ENCODE peak calls at places on chromosomes 7 and 10, in seven cellular contexts. D is neural progenitor cell, V is thoracic aorta, O is GM23338, E is esophagus squamous epithelium, P is colonic mucosa, N is tibial artery. T is an unnamed sample. For H3K4me1, the result is how much of the 10 kb centered on the place peaks cover.

GRCh38 chr10:30534465-30535144 is 94.9 kb downstream of the LYZL2 start:
- DNase-seq in D (peak), V (peak), O (peak), E (no peak), P (peak), N (peak), T (no peak)

GRCh38 chr7:99128076-99128950 is 15.6 kb downstream of the SMURF1 start:
- DNase-seq in D (no peak), V (no peak), O (no peak), E (no peak), P (no peak), N (no peak), T (no peak)

GRCh38 chr7:33809218-33809617 is 96.1 kb upstream of the BMPER start:
- DNase-seq in D (no peak), V (no peak), O (no peak), E (no peak), P (no peak), N (no peak), T (no peak)

GRCh38 chr10:132987671-132988571 is 45.6 kb upstream of the CFAP46 start:
- DNase-seq in D (no peak), V (peak), O (no peak), E (no peak), P (no peak), N (no peak), T (no peak)

GRCh38 chr7:20607216-20607615 is 8.3 kb upstream of the ABCB5 start:
- DNase-seq in D (no peak), V (no peak), O (no peak), E (no peak), P (no peak), N (no peak), T (no peak)

GRCh38 chr7:21064698-21065648 is 278.3 kb upstream of the SP8 start:
- DNase-seq in D (no peak), V (no peak), O (no peak), E (no peak), P (no peak), N (no peak), T (no peak)

GRCh38 chr10:5835446-5836095 is 22.3 kb upstream of the GDI2 start:
- DNase-seq in D (no peak), V (no peak), O (no peak), E (no peak), P (no peak), N (no peak), T (no peak)

GRCh38 chr10:71873582-71874182 is 22.6 kb upstream of the PSAP start:
- DNase-seq in D (no peak), V (no peak), O (no peak), E (no peak), P (no peak), N (no peak), T (no peak)

GRCh38 chr7:9945882-9946281 is 1027.8 kb upstream of the PHF14 start:
- DNase-seq in D (no peak), V (no peak), O (no peak), E (no peak), P (no peak), N (no peak), T (no peak)

GRCh38 chr7:127486654-127487053 is 94.1 kb upstream of the ZNF800 start:
- DNase-seq in D (peak), V (no peak), O (peak), E (no peak), P (no peak), N (no peak), T (no peak)

GRCh38 chr10:100736809-100737358 is 8.5 kb upstream of the PAX2 start:
- DNase-seq in D (no peak), V (no peak), O (peak), E (no peak), P (no peak), N (no peak), T (no peak)

GRCh38 chr7:45704683-45705016 is 130.5 kb downstream of the ADCY1 start:
- DNase-seq in D (no peak), V (no peak), O (no peak), E (no peak), P (peak), N (peak), T (no peak)

GRCh38 chr10:5544216-5544805 is 19.6 kb downstream of the CALML3 start:
- DNase-seq in D (no peak), V (no peak), O (no peak), E (no peak), P (no peak), N (no peak), T (no peak)

GRCh38 chr10:21929070-21929469 is 74.5 kb downstream of the DNAJC1 start:
- DNase-seq in D (peak), V (no peak), O (no peak), E (no peak), P (no peak), N (no peak), T (no peak)

GRCh38 chr10:13099666-13100348 is at the start of gene OPTN:
- DNase-seq in D (peak), V (peak), O (peak), E (no peak), P (peak), N (peak), T (no peak)

GRCh38 chr10:4127518-4128315 is 342.7 kb upstream of the KLF6 start:
- DNase-seq in D (no peak), V (no peak), O (peak), E (no peak), P (peak), N (no peak), T (no peak)

GRCh38 chr7:105839271-105839670 is 37.1 kb downstream of the ATXN7L1 start:
- DNase-seq in D (no peak), V (no peak), O (no peak), E (no peak), P (no peak), N (no peak), T (no peak)

GRCh38 chr7:94632338-94633024 is 23.5 kb downstream of the SGCE start:
- DNase-seq in D (no peak), V (no peak), O (peak), E (no peak), P (no peak), N (no peak), T (no peak)

GRCh38 chr10:72079356-72079755 is 9.0 kb downstream of the SPOCK2 start:
- DNase-seq in D (peak), V (no peak), O (no peak), E (no peak), P (no peak), N (no peak), T (no peak)

GRCh38 chr7:28378574-28379149 is 33.7 kb upstream of the CREB5 start:
- DNase-seq in D (no peak), V (no peak), O (no peak), E (no peak), P (no peak), N (no peak), T (no peak)

GRCh38 chr7:73394416-73394815 is 39.2 kb upstream of the FZD9 start:
- DNase-seq in D (no peak), V (no peak), O (no peak), E (no peak), P (no peak), N (no peak), T (no peak)

GRCh38 chr7:20351901-20352300 is 21.2 kb downstream of the ITGB8 start:
- DNase-seq in D (no peak), V (no peak), O (no peak), E (no peak), P (no peak), N (no peak), T (no peak)

GRCh38 chr10:70222340-70222794 is 10.9 kb downstream of the PPA1 start:
- DNase-seq in D (no peak), V (no peak), O (no peak), E (no peak), P (no peak), N (no peak), T (no peak)

GRCh38 chr10:125633517-125633999 is 49.4 kb downstream of the TEX36 start:
- DNase-seq in D (no peak), V (no peak), O (no peak), E (no peak), P (no peak), N (no peak), T (no peak)

GRCh38 chr10:131178956-131179355 is 132.6 kb downstream of the TCERG1L start:
- DNase-seq in D (no peak), V (no peak), O (no peak), E (no peak), P (no peak), N (peak), T (no peak)

GRCh38 chr7:4189151-4189570 is 492.9 kb upstream of the FOXK1 start:
- DNase-seq in D (peak), V (peak), O (no peak), E (no peak), P (peak), N (peak), T (peak)

GRCh38 chr7:42733040-42733439 is 178.8 kb downstream of the C7orf25 start:
- DNase-seq in D (no peak), V (no peak), O (peak), E (no peak), P (no peak), N (no peak), T (no peak)

GRCh38 chr10:30026578-30026977 is 32.8 kb downstream of the JCAD start:
- DNase-seq in D (no peak), V (no peak), O (no peak), E (no peak), P (no peak), N (no peak), T (no peak)

GRCh38 chr10:85619832-85620231 is 746.8 kb downstream of the GRID1 start:
- DNase-seq in D (no peak), V (no peak), O (no peak), E (no peak), P (no peak), N (no peak), T (peak)

GRCh38 chr10:105139363-105139762 is 498.3 kb downstream of the SORCS3 start:
- DNase-seq in D (no peak), V (no peak), O (no peak), E (no peak), P (no peak), N (no peak), T (no peak)

GRCh38 chr7:139744768-139745250 is 33.0 kb downstream of the HIPK2 start:
- DNase-seq in D (no peak), V (no peak), O (no peak), E (no peak), P (no peak), N (no peak), T (peak)

GRCh38 chr7:137816696-137817320 is 30.0 kb downstream of the DGKI start:
- DNase-seq in D (peak), V (no peak), O (peak), E (no peak), P (no peak), N (no peak), T (no peak)

GRCh38 chr10:127046975-127047877 is 142.0 kb downstream of the DOCK1 start:
- DNase-seq in D (no peak), V (no peak), O (no peak), E (no peak), P (no peak), N (no peak), T (no peak)

GRCh38 chr7:26280097-26280496 is 11.6 kb upstream of the SNX10 start:
- DNase-seq in D (no peak), V (no peak), O (no peak), E (no peak), P (no peak), N (no peak), T (no peak)

GRCh38 chr7:26284477-26284876 is 7.2 kb upstream of the SNX10 start:
- DNase-seq in D (no peak), V (no peak), O (no peak), E (no peak), P (no peak), N (no peak), T (no peak)

GRCh38 chr7:26278769-26279168 is 12.9 kb upstream of the SNX10 start:
- DNase-seq in D (no peak), V (no peak), O (no peak), E (no peak), P (no peak), N (no peak), T (no peak)

GRCh38 chr7:26279405-26279804 is 12.3 kb upstream of the SNX10 start:
- DNase-seq in D (no peak), V (no peak), O (no peak), E (no peak), P (no peak), N (no peak), T (no peak)

GRCh38 chr7:26280723-26281122 is 10.9 kb upstream of the SNX10 start:
- DNase-seq in D (no peak), V (no peak), O (no peak), E (no peak), P (no peak), N (no peak), T (no peak)
- H3K4me1 ChIP-seq in D (under half), V (under half), O (under half), E (under half), P (under half), N (under half), T (under half)

GRCh38 chr10:17617031-17617911 is at the start of gene HACD1:
- DNase-seq in D (peak), V (peak), O (peak), E (no peak), P (peak), N (peak), T (no peak)
- TF ChIP-seq CTCF in D (peak), V (no peak), O (peak), E (no peak), P (no peak), N (no peak), T (no peak)

DNA sequence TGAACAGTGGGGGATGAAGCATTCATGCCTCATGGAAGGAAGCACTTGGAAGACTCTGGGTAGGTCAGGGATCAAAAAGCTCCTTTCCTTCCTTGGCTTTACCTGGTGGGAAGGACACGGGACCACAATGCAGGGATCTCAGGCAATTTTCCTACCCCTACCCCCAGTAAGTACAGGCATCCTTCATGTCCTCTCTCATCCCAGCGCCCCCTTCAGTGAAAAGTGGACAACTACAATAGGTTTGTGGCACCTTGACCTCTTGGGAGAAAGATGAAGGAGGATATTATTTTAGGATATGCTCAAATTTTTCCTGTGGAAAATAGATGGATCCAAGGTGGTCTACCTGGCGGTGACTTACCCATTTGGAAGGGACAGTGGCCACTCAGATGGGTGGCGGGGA is 16.5 kb downstream of the AFAP1L2 start:
- DNase-seq in D (peak), V (no peak), O (peak), E (no peak), P (no peak), N (no peak), T (no peak)
- H3K4me1 ChIP-seq in D (under half), V (under half), O (under half), E (under half), P (under half), N (under half), T (under half)

DNA sequence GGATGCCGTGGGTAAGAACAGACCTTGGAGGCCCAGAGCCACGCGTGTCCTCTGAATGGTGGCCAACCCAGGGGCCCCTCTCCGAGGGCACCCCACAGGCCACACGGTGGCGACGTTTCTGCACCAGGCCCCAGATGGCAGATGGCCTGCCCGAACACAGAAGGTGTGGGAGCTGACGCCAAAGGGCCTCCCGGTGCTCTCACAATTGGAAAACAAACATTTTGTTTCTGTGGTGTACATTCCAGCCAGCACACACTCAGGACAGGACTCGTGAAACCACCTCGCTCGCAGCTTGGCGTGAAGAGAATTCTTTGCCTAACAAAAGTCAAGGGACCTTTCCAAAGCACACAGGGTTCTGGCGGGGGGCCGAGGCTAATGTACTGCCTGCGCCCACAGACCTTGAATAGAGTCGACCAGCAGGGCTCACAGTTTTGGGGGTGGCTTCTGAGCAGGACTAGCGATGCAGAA is 112.1 kb downstream of the FAM53B start:
- DNase-seq in D (peak), V (no peak), O (peak), E (no peak), P (no peak), N (no peak), T (no peak)
- TF ChIP-seq CTCF in D (peak), V (peak), O (peak), E (no peak), P (no peak), N (no peak), T (peak)

GRCh38 chr10:62623223-62623622 is 181.3 kb upstream of the ADO start:
- DNase-seq in D (no peak), V (no peak), O (no peak), E (no peak), P (no peak), N (no peak), T (no peak)
- H3K4me1 ChIP-seq in D (under half), V (under half), O (under half), E (under half), P (under half), N (under half), T (under half)